ENCODE peak calls at places on chromosomes 6 and 20, in six cellular contexts. I is cardiac fibroblast, X is brain microvascular endothelial cell, R is fibroblast of mammary gland, L is bronchial epithelial cell, P is mucosa of descending colon. T is an unnamed sample.

GRCh38 chr6:158785036-158785435 is 34.1 kb downstream of the EZR start:
- DNase-seq in I (no peak), X (no peak), R (no peak), L (no peak), P (no peak), T (no peak)

GRCh38 chr6:161056451-161056850 is 64.9 kb downstream of the MAP3K4 start:
- DNase-seq in I (no peak), X (no peak), R (no peak), L (no peak), P (no peak), T (no peak)

GRCh38 chr20:63737690-63737939 is 1.2 kb downstream of the LIME1 start:
- DNase-seq in I (no peak), X (no peak), R (no peak), L (no peak), P (no peak), T (no peak)

GRCh38 chr6:94074764-94075163 is 655.4 kb upstream of the EPHA7 start:
- DNase-seq in I (no peak), X (no peak), R (no peak), L (no peak), P (no peak), T (no peak)

GRCh38 chr6:89008763-89009374 is 45.5 kb upstream of the RNGTT start:
- DNase-seq in I (no peak), X (no peak), R (no peak), L (no peak), P (no peak), T (no peak)

GRCh38 chr6:87139236-87139635 is 16.1 kb upstream of the ZNF292 start:
- DNase-seq in I (peak; percentile 64), X (peak; percentile 41), R (peak; percentile 68), L (peak; percentile 55), P (no peak), T (no peak)

GRCh38 chr6:36326351-36326995 is 10.2 kb downstream of the BNIP5 start:
- DNase-seq in I (peak; percentile 58), X (no peak), R (peak; percentile 11), L (no peak), P (no peak), T (no peak)

GRCh38 chr6:34018961-34019606 is 126.8 kb downstream of the GRM4 start:
- DNase-seq in I (no peak), X (no peak), R (no peak), L (no peak), P (no peak), T (no peak)

GRCh38 chr20:47318596-47319516 is 37.6 kb downstream of the ZMYND8 start:
- DNase-seq in I (peak; percentile 92), X (peak; percentile 55), R (peak; percentile 80), L (peak; percentile 65), P (peak; percentile 80), T (no peak)

GRCh38 chr6:160973311-160973710 is 18.3 kb upstream of the MAP3K4 start:
- DNase-seq in I (peak; percentile 89), X (peak; percentile 78), R (peak; percentile 78), L (no peak), P (no peak), T (no peak)

GRCh38 chr20:18272451-18272850 is 15.9 kb upstream of the ZNF133 start:
- DNase-seq in I (peak; percentile 20), X (peak; percentile 29), R (peak; percentile 40), L (peak; percentile 16), P (no peak), T (no peak)

GRCh38 chr6:130367767-130368166 is 1.9 kb downstream of the TMEM200A start:
- DNase-seq in I (no peak), X (no peak), R (no peak), L (no peak), P (no peak), T (no peak)

GRCh38 chr20:32119734-32120133 is 10.2 kb downstream of the TM9SF4 start:
- DNase-seq in I (no peak), X (no peak), R (no peak), L (no peak), P (no peak), T (no peak)

GRCh38 chr6:141484726-141485125 is 648.0 kb upstream of the GJE1 start:
- DNase-seq in I (peak; percentile 42), X (no peak), R (peak; percentile 44), L (no peak), P (no peak), T (no peak)

GRCh38 chr6:149457316-149457884 is 27.4 kb downstream of the ZC3H12D start:
- DNase-seq in I (peak; percentile 42), X (no peak), R (no peak), L (no peak), P (no peak), T (no peak)

GRCh38 chr6:46015119-46015968 is at the start of gene CLIC5:
- DNase-seq in I (no peak), X (no peak), R (no peak), L (no peak), P (peak; percentile 79), T (no peak)

GRCh38 chr20:24745617-24746350 is 203.3 kb upstream of the CST7 start:
- DNase-seq in I (no peak), X (no peak), R (no peak), L (no peak), P (no peak), T (no peak)

GRCh38 chr6:141174932-141175331 is 957.8 kb upstream of the GJE1 start:
- DNase-seq in I (no peak), X (no peak), R (no peak), L (no peak), P (no peak), T (no peak)

GRCh38 chr6:21438237-21438985 is 155.1 kb upstream of the SOX4 start:
- DNase-seq in I (no peak), X (no peak), R (peak; percentile 32), L (peak; percentile 50), P (no peak), T (no peak)
- H3K4me3 ChIP-seq in I (no peak overlapping the region), X (no peak overlapping the region), R (no peak overlapping the region), L (no peak overlapping the region), P (no peak overlapping the region), T (no peak overlapping the region)

GRCh38 chr6:4280721-4281120 is 145.3 kb upstream of the ECI2 start:
- DNase-seq in I (peak; percentile 80), X (peak; percentile 85), R (peak; percentile 70), L (peak; percentile 93), P (no peak), T (peak; percentile 95)

GRCh38 chr6:4282926-4283325 is 147.6 kb upstream of the ECI2 start:
- DNase-seq in I (no peak), X (no peak), R (no peak), L (no peak), P (no peak), T (no peak)

GRCh38 chr6:4280031-4280430 is 144.7 kb upstream of the ECI2 start:
- DNase-seq in I (no peak), X (no peak), R (no peak), L (no peak), P (no peak), T (no peak)

DNA sequence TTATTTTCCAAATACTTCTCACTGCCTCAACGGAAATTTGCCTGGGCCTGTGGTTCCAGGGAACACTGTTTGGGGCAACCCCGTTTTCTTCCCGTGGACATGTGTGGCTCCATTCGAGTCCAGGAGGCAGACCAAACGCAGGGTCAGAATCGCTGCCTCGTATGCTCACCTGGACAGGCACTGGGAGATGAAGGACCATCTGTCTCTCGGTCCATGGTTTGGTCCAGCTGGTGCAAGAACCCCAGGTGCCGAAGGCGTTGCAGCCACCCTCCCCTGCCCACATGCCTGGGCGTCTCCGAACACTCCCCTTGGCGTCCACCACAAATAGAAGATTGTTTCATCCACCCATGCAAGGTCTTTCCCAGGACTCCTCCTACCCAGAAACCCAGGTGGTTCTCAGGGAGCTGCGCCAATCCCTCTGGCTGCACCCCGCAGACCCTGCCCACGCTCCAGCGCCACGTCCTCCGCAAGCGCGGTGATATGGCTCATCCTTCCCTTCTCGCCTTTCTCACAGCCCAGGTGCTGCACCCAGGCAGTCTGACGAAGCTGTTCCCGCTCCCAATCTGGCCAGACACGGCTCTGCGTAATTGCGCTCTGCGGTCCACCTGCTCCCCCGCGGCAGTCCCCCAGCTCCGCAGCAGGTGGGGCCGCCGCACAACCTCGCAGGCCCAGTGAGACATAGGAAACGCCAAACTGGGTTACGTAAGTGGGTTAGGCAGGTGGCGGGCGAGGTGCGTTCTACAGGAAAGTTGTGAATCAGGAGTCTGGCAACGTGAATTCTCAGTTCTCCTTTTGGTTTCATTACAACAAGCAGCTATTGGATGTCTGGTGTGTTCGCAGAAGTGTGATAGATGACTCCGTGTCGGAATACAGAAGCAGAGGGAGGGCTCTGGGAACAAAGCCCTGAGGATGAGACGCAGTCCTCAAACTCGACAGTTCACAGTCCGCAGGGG is 146.2 kb upstream of the ECI2 start:
- DNase-seq in I (peak; percentile 15), X (peak; percentile 39), R (peak; percentile 25), L (peak; percentile 97), P (peak; percentile 64), T (peak; percentile 47)
- TF ChIP-seq CTCF in I (no peak), X (peak; percentile 41), R (no peak), L (peak; percentile 74), P (peak; percentile 15), T (peak; percentile 48)

GRCh38 chr6:144659202-144659731 is 374.1 kb downstream of the UTRN start:
- DNase-seq in I (peak; percentile 87), X (peak; percentile 58), R (peak; percentile 54), L (no peak), P (no peak), T (no peak)

GRCh38 chr6:144657691-144658090 is 372.6 kb downstream of the UTRN start:
- DNase-seq in I (no peak), X (peak; percentile 53), R (no peak), L (peak; percentile 50), P (no peak), T (no peak)

GRCh38 chr6:144661101-144661806 is 376.1 kb downstream of the UTRN start:
- DNase-seq in I (no peak), X (no peak), R (peak; percentile 12), L (peak; percentile 30), P (no peak), T (no peak)

GRCh38 chr6:144660545-144660944 is 375.4 kb downstream of the UTRN start:
- DNase-seq in I (no peak), X (no peak), R (no peak), L (no peak), P (peak; percentile 55), T (no peak)

DNA sequence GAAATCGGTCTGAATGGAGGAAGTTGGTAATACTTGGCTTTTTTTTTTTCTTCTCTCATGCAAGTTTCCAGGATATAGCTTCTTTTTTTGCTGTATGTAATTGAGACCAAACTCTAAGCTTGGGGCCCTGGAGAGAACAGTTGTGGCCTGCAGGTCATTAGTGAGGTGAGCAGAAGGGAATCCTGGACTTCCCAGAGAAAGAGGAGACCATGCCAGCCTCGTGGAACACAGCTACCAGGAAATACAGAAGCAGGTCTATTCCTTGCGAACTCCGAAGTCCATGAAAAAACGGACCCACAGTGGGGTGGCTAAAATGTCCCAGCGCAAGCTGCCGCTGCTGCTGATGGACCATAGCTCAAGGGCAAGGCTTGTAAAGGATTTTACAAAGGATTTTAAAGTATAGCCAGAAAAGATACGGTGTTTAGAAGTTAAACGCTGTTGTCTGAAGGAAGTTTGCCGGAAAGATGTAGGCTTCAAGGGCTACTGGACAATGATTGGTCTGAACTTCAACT is 374.7 kb downstream of the UTRN start:
- DNase-seq in I (no peak), X (no peak), R (no peak), L (no peak), P (no peak), T (no peak)
- H3K4me3 ChIP-seq in I (no peak overlapping the region), X (no peak overlapping the region), R (no peak overlapping the region), L (no peak overlapping the region), P (no peak overlapping the region), T (no peak overlapping the region)

GRCh38 chr6:143060354-143060805 is 309 bp upstream of the AIG1 start:
- DNase-seq in I (peak; percentile 82), X (peak; percentile 79), R (peak; percentile 81), L (peak; percentile 68), P (peak; percentile 90), T (peak; percentile 58)
- TF ChIP-seq CTCF in I (no peak), X (peak; percentile 28), R (no peak), L (peak; percentile 32), P (no peak), T (peak; percentile 19)